ENCODE peak calls at places on chromosomes 2 and 18, in nine cellular contexts. P is HFF-Myc, A is globus pallidus, O is kidney tubule cell, W is GM23338, L is SJSA1, S is endodermal cell, D is thoracic aorta, V is progenitor cell of endocrine pancreas. Y is an unnamed sample.

GRCh38 chr2:120017201-120017600 is 4.3 kb downstream of the EPB41L5 start:
- DNase-seq in P (no peak), A (no peak), O (no peak), W (no peak), L (no peak), S (no peak), D (no peak), V (no peak), Y (no peak)

GRCh38 chr18:35334821-35335220 is 9.4 kb downstream of the ZNF24 start:
- DNase-seq in P (no peak), A (no peak), O (peak), W (no peak), L (no peak), S (no peak), D (no peak), V (no peak), Y (no peak)

GRCh38 chr18:70454705-70455322 is 166.0 kb downstream of the SOCS6 start:
- DNase-seq in P (peak), A (peak), O (peak), W (peak), L (no peak), S (no peak), D (no peak), V (peak), Y (peak)

GRCh38 chr2:47810850-47811249 is 27.9 kb downstream of the MSH6 start:
- DNase-seq in P (no peak), A (no peak), O (peak), W (no peak), L (no peak), S (no peak), D (no peak), V (no peak), Y (no peak)

GRCh38 chr2:85886141-85886540 is 2.6 kb downstream of the ST3GAL5 start:
- DNase-seq in P (no peak), A (no peak), O (no peak), W (no peak), L (peak), S (no peak), D (no peak), V (no peak), Y (no peak)

GRCh38 chr2:46857871-46858696 is 57.5 kb downstream of the MCFD2 start:
- DNase-seq in P (no peak), A (no peak), O (peak), W (no peak), L (peak), S (no peak), D (no peak), V (no peak), Y (no peak)

GRCh38 chr18:36442717-36443116 is 145.2 kb downstream of the FHOD3 start:
- DNase-seq in P (no peak), A (no peak), O (no peak), W (no peak), L (no peak), S (no peak), D (no peak), V (no peak), Y (no peak)

GRCh38 chr2:234950730-234951385 is 959 bp upstream of the SH3BP4 start:
- DNase-seq in P (no peak), A (no peak), O (peak), W (peak), L (no peak), S (peak), D (no peak), V (no peak), Y (peak)

GRCh38 chr2:165563468-165564225 is 94.1 kb downstream of the CSRNP3 start:
- DNase-seq in P (no peak), A (no peak), O (no peak), W (peak), L (no peak), S (no peak), D (no peak), V (no peak), Y (peak)

GRCh38 chr2:228339525-228339924 is 158.0 kb upstream of the SPHKAP start:
- DNase-seq in P (no peak), A (no peak), O (no peak), W (no peak), L (no peak), S (no peak), D (no peak), V (no peak), Y (no peak)

GRCh38 chr2:187614756-187615155 is 60.5 kb upstream of the TFPI start:
- DNase-seq in P (no peak), A (no peak), O (peak), W (no peak), L (no peak), S (no peak), D (no peak), V (no peak), Y (no peak)

GRCh38 chr2:8534386-8534728 is 147.5 kb upstream of the ID2 start:
- DNase-seq in P (no peak), A (no peak), O (no peak), W (no peak), L (no peak), S (no peak), D (no peak), V (no peak), Y (no peak)

GRCh38 chr2:48480526-48480925 is 49.4 kb upstream of the STON1 start:
- DNase-seq in P (no peak), A (no peak), O (peak), W (no peak), L (no peak), S (no peak), D (no peak), V (no peak), Y (no peak)